ENCODE peak calls at places on chromosomes 12 and 14, in four cellular contexts. Q is K562, S is HepG2, P is HEK293T. J is an unnamed sample.

GRCh38 chr12:47377414-47378221 is 297.9 kb upstream of the AMIGO2 start:
- DNase-seq in P (no peak), S (no peak), Q (peak; percentile 59), J (no peak)

GRCh38 chr12:108856428-108857157 is 790 bp downstream of the SSH1 start:
- DNase-seq in Q (no peak), S (peak; percentile 25), P (no peak), J (peak; percentile 26)

GRCh38 chr14:98984719-98985041 is 287.3 kb downstream of the BCL11B start:
- DNase-seq in P (no peak), S (no peak), Q (peak; percentile 42), J (no peak)

GRCh38 chr12:124416516-124417395 is 121.9 kb downstream of the RFLNA start:
- DNase-seq in S (no peak), P (no peak), Q (no peak), J (no peak)

GRCh38 chr14:105419305-105420091 is at the start of gene MTA1:
- DNase-seq in S (peak; percentile 35), Q (peak; percentile 78), P (peak; percentile 76), J (no peak)

GRCh38 chr12:11723993-11724392 is 74.5 kb downstream of the ETV6 start:
- DNase-seq in P (peak; percentile 21), Q (no peak), S (no peak), J (no peak)

GRCh38 chr14:73741386-73741875 is 27.2 kb upstream of the PNMA1 start:
- DNase-seq in S (peak; percentile 61), Q (peak; percentile 93), P (no peak), J (peak; percentile 69)

GRCh38 chr12:54378791-54379400 is 5.6 kb downstream of the ZNF385A start:
- DNase-seq in Q (peak; percentile 87), P (peak; percentile 79), S (peak; percentile 29), J (peak; percentile 80)

GRCh38 chr14:97580923-97581495 is 783.8 kb downstream of the VRK1 start:
- DNase-seq in P (no peak), S (no peak), Q (no peak), J (peak; percentile 34)

GRCh38 chr12:83147341-83147740 is 460.6 kb downstream of the TMTC2 start:
- DNase-seq in P (no peak), Q (no peak), S (no peak), J (no peak)

GRCh38 chr14:79201545-79202247 is 1009.6 kb downstream of the DIO2 start:
- DNase-seq in Q (peak; percentile 2), P (no peak), S (no peak), J (no peak)

GRCh38 chr14:89853976-89854693 is 100.4 kb downstream of the EFCAB11 start:
- DNase-seq in P (no peak), Q (no peak), S (no peak), J (no peak)

GRCh38 chr12:47947273-47947672 is 16.1 kb upstream of the TMEM106C start:
- DNase-seq in Q (no peak), P (no peak), S (no peak), J (no peak)

GRCh38 chr12:95237315-95237714 is 19.7 kb downstream of the VEZT start:
- DNase-seq in Q (no peak), S (no peak), P (no peak), J (no peak)

GRCh38 chr14:73467377-73467776 is 9.0 kb upstream of the NUMB start:
- DNase-seq in Q (peak; percentile 75), S (no peak), P (no peak), J (no peak)

GRCh38 chr14:106318700-106319099 is 792.3 kb downstream of the TMEM121 start:
- DNase-seq in S (no peak), Q (peak; percentile 38), P (no peak), J (no peak)

GRCh38 chr14:87046960-87047359 is 946.0 kb downstream of the GALC start:
- DNase-seq in Q (no peak), P (no peak), S (no peak), J (no peak)

GRCh38 chr14:39558525-39558924 is 126.3 kb upstream of the FBXO33 start:
- DNase-seq in Q (no peak), S (no peak), P (no peak), J (no peak)

GRCh38 chr14:80269338-80269935 is 58.1 kb upstream of the DIO2 start:
- DNase-seq in Q (no peak), P (no peak), S (no peak), J (no peak)

GRCh38 chr12:115760231-115760630 is 517.3 kb downstream of the MED13L start:
- DNase-seq in Q (no peak), S (no peak), P (no peak), J (no peak)

GRCh38 chr12:3315201-3315661 is 175.8 kb upstream of the PRMT8 start:
- DNase-seq in Q (no peak), P (no peak), S (no peak), J (no peak)

GRCh38 chr12:62744551-62744950 is 190.4 kb downstream of the PPM1H start:
- DNase-seq in S (no peak), Q (no peak), P (no peak), J (no peak)

GRCh38 chr12:42807766-42808165 is 218.2 kb upstream of the PRICKLE1 start:
- DNase-seq in S (no peak), Q (no peak), P (no peak), J (no peak)

GRCh38 chr12:123713398-123714301 is 1.5 kb downstream of the ATP6V0A2 start:
- DNase-seq in S (peak; percentile 16), Q (peak; percentile 65), P (no peak), J (no peak)

GRCh38 chr12:51076235-51076930 is 7.0 kb downstream of the CSRNP2 start:
- DNase-seq in Q (no peak), S (no peak), P (no peak), J (no peak)

GRCh38 chr14:64870160-64870559 is 9.5 kb downstream of the SPTB start:
- DNase-seq in Q (no peak), P (no peak), S (no peak), J (no peak)

GRCh38 chr14:91399868-91400640 is 17.6 kb downstream of the CCDC88C start:
- DNase-seq in P (no peak), S (no peak), Q (no peak), J (no peak)

GRCh38 chr12:15708396-15709070 is 80.7 kb downstream of the EPS8 start:
- DNase-seq in P (no peak), Q (no peak), S (peak; percentile 55), J (no peak)
- TF ChIP-seq ELF4 in P (no peak), Q (no peak), S (no peak), J (no peak)

GRCh38 chr12:121620328-121620891 is 5.9 kb upstream of the ORAI1 start:
- DNase-seq in Q (peak; percentile 23), P (no peak), S (no peak), J (no peak)
- TF ChIP-seq ELF4 in Q (no peak), P (no peak), S (no peak), J (no peak)

DNA sequence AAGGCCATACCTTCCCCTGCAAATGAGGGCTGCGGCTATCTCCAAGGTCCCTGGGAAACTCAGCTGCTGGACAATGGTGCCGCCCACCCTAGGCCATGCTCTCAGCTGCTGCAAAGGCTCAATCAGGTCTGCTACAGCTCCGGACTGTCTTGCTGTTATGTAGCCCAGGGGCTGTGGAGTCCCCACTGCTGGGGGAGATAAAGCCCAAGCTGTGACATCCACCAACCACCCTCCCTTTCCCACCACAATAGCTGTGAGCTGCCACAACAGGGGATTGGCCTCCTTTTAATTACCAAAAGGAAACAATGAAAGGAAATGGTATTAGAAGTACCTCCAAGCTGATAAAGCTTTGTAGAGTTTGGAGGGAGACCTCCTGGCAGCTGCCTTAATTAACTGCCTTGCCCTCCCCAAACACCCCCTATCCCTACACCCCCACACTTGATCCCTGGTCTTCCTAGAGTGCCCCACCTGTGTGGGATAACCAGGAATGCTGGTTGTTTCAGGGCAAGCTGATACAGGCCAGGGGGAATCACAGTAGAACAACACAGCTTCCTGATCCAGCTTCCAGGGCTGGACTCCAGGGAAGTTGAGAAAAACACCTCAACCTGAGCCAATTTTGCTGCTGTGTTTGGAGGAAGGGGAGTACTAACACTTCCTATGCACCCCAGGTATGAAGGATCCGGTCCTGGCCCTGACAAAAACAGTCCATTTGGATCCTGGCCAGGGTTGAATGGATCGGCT is at the start of gene VWF:
- DNase-seq in Q (no peak), P (no peak), S (no peak), J (no peak)
- TF ChIP-seq ELF4 in Q (no peak), P (no peak), S (no peak), J (no peak)

GRCh38 chr12:57087689-57088441 is 1.0 kb upstream of the NAB2 start:
- DNase-seq in S (peak; percentile 60), P (peak; percentile 29), Q (peak; percentile 90), J (peak; percentile 90)
- TF ChIP-seq ELF4 in S (no peak), P (no peak), Q (no peak), J (no peak)

GRCh38 chr12:12823811-12824210 is 10.7 kb downstream of the DDX47 start:
- DNase-seq in S (no peak), Q (no peak), P (no peak), J (no peak)
- TF ChIP-seq ELF4 in S (no peak), Q (no peak), P (no peak), J (no peak)

GRCh38 chr12:46027172-46027571 is 36.8 kb upstream of the SCAF11 start:
- DNase-seq in P (no peak), Q (no peak), S (no peak), J (no peak)

GRCh38 chr12:46020768-46021167 is 30.4 kb upstream of the SCAF11 start:
- DNase-seq in S (peak; percentile 16), Q (no peak), P (no peak), J (no peak)

GRCh38 chr12:46024099-46024498 is 33.7 kb upstream of the SCAF11 start:
- DNase-seq in Q (no peak), P (no peak), S (no peak), J (no peak)
- TF ChIP-seq ELF4 in Q (no peak), P (no peak), S (no peak), J (no peak)